ENCODE peak calls at places on chromosomes 5 and 9, in eight cellular contexts. F, X, J, H, R, P, D and N are unnamed samples.

GRCh38 chr5:2352101-2352861 is 399.2 kb downstream of the IRX2 start:
- DNase-seq in H (no peak), F (no peak), P (no peak), D (no peak), R (no peak), J (no peak), X (no peak), N (no peak)

GRCh38 chr5:39713224-39713911 is 288.6 kb upstream of the DAB2 start:
- DNase-seq in J (no peak), X (peak; percentile 2), D (no peak), H (peak; percentile 43), F (peak; percentile 49), R (no peak), P (peak; percentile 27), N (no peak)

GRCh38 chr5:15168397-15168796 is 296.8 kb upstream of the ANKH start:
- DNase-seq in P (no peak), X (no peak), F (no peak), J (no peak), D (no peak), R (no peak), H (no peak), N (no peak)

GRCh38 chr5:123429221-123429954 is 6.2 kb upstream of the CEP120 start:
- DNase-seq in P (no peak), H (no peak), J (no peak), F (peak; percentile 13), R (no peak), X (no peak), D (no peak), N (no peak)

GRCh38 chr5:33441241-33441844 is 578 bp downstream of the TARS1 start:
- DNase-seq in R (peak; percentile 54), F (peak; percentile 56), J (peak; percentile 42), D (no peak), X (peak; percentile 73), P (no peak), H (peak; percentile 38), N (no peak)

GRCh38 chr5:131986161-131986912 is 25.1 kb downstream of the ACSL6 start:
- DNase-seq in D (peak; percentile 36), J (no peak), F (no peak), P (no peak), H (no peak), X (peak; percentile 4), R (no peak), N (no peak)

GRCh38 chr9:92151691-92152393 is 36.6 kb upstream of the SPTLC1 start:
- DNase-seq in J (no peak), H (peak; percentile 86), X (peak; percentile 84), P (no peak), R (no peak), D (peak; percentile 61), F (peak; percentile 97), N (no peak)

GRCh38 chr9:16121593-16121992 is 568.8 kb downstream of the CCDC171 start:
- DNase-seq in F (peak; percentile 68), D (no peak), P (no peak), X (peak; percentile 56), H (no peak), J (no peak), R (no peak), N (no peak)

GRCh38 chr9:131629827-131630205 is 84.5 kb downstream of the PRRT1B start:
- DNase-seq in J (no peak), D (no peak), P (no peak), F (no peak), X (no peak), R (no peak), H (no peak), N (no peak)

GRCh38 chr9:105191508-105192118 is 52.8 kb upstream of the SLC44A1 start:
- DNase-seq in P (no peak), R (no peak), D (no peak), H (peak; percentile 67), X (no peak), J (no peak), F (peak; percentile 70), N (no peak)

GRCh38 chr9:133870598-133871595 is 121.2 kb downstream of the VAV2 start:
- DNase-seq in D (no peak), H (no peak), J (no peak), X (no peak), F (no peak), P (no peak), R (no peak), N (no peak)

GRCh38 chr9:127154390-127155191 is 32.2 kb upstream of the ANGPTL2 start:
- DNase-seq in H (peak; percentile 75), D (peak; percentile 93), X (peak; percentile 35), P (no peak), J (peak; percentile 25), R (peak; percentile 49), F (peak; percentile 79), N (no peak)

DNA sequence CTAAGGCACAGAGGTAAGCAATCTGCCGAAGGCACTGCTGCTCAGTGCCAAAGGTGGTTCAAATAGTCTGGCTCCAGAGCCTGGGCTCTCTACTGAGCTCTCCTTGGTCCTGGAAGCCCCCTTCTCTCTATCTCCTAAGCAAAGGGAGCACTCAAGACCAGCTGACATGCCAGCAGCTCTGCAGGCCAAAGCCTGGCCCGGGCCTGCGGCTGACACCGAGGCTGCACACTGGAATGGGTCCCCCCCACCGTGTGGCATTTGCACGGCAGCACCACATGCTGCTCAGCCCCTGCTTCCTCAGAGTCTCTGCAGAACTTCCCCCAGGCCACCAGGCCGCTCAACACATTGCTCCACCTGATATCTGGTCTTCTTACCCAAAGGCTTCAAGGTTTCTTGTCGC is 57.8 kb upstream of the GOLPH3 start:
- DNase-seq in D (no peak), R (no peak), H (no peak), F (no peak), J (no peak), X (no peak), P (peak; percentile 40), N (no peak)
- H3K36me3 ChIP-seq in D (no peaks in the 10 kb centered on the region), R (peaks cover 93% of the 10 kb centered on the region), H (peaks cover 4% of the 10 kb centered on the region), F (peaks cover 9% of the 10 kb centered on the region), J (peaks cover 4% of the 10 kb centered on the region), X (peaks cover 15% of the 10 kb centered on the region), P (no peaks in the 10 kb centered on the region), N (no peaks in the 10 kb centered on the region)

DNA sequence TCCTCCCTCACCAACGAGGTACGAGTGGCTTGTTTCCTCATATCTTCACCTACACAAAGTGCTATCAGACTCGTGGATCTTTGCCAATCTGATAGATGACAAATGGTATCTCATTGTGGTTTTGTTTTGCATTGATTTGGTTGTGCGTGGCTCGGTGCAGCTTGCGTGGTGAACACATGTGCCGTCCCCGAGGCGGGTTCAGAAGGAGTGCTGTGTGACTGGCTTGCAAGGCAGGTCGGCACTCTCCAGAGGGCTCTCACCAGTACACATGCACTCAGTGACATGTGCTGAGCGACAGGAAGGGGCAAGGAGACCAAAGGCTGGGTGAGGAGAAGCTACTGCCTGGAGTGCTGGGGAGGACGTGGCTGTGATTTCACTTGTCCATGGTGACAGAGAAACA is 95.3 kb upstream of the PITX1 start:
- DNase-seq in P (no peak), F (no peak), H (no peak), R (peak; percentile 24), X (no peak), D (no peak), J (no peak), N (no peak)
- H3K36me3 ChIP-seq in P (no peaks in the 10 kb centered on the region), F (no peaks in the 10 kb centered on the region), H (no peaks in the 10 kb centered on the region), R (no peaks in the 10 kb centered on the region), X (no peaks in the 10 kb centered on the region), D (no peaks in the 10 kb centered on the region), J (no peaks in the 10 kb centered on the region), N (no peaks in the 10 kb centered on the region)

GRCh38 chr5:85472749-85473148 is 1088.1 kb upstream of the EDIL3 start:
- DNase-seq in P (no peak), D (no peak), F (no peak), J (no peak), X (no peak), H (no peak), R (no peak), N (no peak)
- H3K36me3 ChIP-seq in P (no peaks in the 10 kb centered on the region), D (no peaks in the 10 kb centered on the region), F (no peaks in the 10 kb centered on the region), J (no peaks in the 10 kb centered on the region), X (no peaks in the 10 kb centered on the region), H (no peaks in the 10 kb centered on the region), R (no peaks in the 10 kb centered on the region), N (no peaks in the 10 kb centered on the region)

GRCh38 chr5:7894439-7894838 is 25.5 kb downstream of the MTRR start:
- DNase-seq in P (no peak), H (no peak), D (no peak), F (no peak), J (no peak), X (no peak), R (no peak), N (no peak)
- H3K36me3 ChIP-seq in P (peaks cover 8% of the 10 kb centered on the region), H (peaks cover 20% of the 10 kb centered on the region), D (peaks cover 3% of the 10 kb centered on the region), F (peaks cover 61% of the 10 kb centered on the region), J (peaks cover 4% of the 10 kb centered on the region), X (peaks cover 38% of the 10 kb centered on the region), R (peaks cover 99% of the 10 kb centered on the region), N (peaks cover 1% of the 10 kb centered on the region)

DNA sequence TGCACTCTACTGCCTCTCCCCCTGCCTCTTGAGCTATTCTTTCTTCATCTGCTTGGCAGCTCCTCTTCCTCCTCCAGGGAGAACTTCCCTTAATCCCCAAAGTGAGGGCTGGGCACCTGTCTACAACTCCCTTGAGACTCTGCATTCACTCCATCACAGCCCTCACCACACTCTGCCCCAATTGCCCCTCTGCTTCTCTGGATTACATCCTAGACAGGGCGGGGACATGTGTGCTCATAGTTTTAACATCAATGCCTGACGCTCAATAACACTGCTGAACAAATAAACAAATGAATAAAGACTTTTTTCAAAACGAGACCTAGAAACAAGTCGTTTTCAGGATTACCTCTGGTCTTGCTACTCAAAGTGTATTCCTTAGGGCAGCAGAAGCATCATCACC is 115.8 kb downstream of the CDK5RAP2 start:
- DNase-seq in D (no peak), H (peak; percentile 65), P (no peak), X (no peak), J (no peak), R (no peak), F (peak; percentile 30), N (no peak)
- H3K36me3 ChIP-seq in D (no peaks in the 10 kb centered on the region), H (peaks cover 1% of the 10 kb centered on the region), P (no peaks in the 10 kb centered on the region), X (peaks cover 9% of the 10 kb centered on the region), J (no peaks in the 10 kb centered on the region), R (peaks cover 89% of the 10 kb centered on the region), F (no peaks in the 10 kb centered on the region), N (no peaks in the 10 kb centered on the region)

DNA sequence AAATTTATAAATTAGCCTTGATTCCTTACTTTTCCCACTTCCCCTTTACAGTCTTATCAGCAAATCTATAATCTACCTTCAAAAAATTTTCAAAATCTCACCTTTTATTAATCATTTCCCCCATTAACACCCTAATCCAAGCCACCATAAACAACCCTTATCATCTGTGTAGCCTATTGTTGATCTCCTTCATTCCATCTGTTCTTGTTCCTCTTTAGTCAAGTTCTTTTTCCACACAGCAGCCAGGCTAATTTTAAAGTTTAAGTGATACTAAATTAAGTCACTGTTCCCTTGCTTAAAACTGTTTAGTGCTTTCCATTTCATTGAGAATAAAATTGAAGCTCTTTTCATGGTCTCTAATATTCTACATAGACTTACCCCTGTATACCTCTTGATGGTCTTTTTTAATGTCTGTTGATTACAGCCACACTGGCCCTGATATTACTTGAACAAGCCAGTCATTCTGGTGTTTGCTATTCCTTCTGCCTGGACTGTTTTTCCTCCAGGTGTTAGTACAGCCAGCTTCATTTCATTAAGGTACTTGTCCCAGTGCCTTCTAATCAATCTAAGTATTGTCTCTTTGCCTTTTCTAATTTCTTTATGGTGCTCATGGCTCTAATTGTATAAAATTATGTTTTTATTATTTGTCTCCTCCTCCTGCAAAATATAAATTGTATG is 31.1 kb downstream of the GPR151 start:
- DNase-seq in F (no peak), R (no peak), J (no peak), H (no peak), X (no peak), P (no peak), D (no peak), N (no peak)
- H3K36me3 ChIP-seq in F (peaks cover 65% of the 10 kb centered on the region), R (peaks cover 99% of the 10 kb centered on the region), J (no peaks in the 10 kb centered on the region), H (peaks cover 11% of the 10 kb centered on the region), X (peaks cover 9% of the 10 kb centered on the region), P (peaks cover 2% of the 10 kb centered on the region), D (no peaks in the 10 kb centered on the region), N (no peaks in the 10 kb centered on the region)

GRCh38 chr9:120914410-120914809 is 12.2 kb downstream of the TRAF1 start:
- DNase-seq in J (no peak), F (no peak), X (no peak), H (no peak), D (peak; percentile 85), P (no peak), R (no peak), N (no peak)
- H3K36me3 ChIP-seq in J (no peaks in the 10 kb centered on the region), F (no peaks in the 10 kb centered on the region), X (peaks cover 4% of the 10 kb centered on the region), H (no peaks in the 10 kb centered on the region), D (no peaks in the 10 kb centered on the region), P (no peaks in the 10 kb centered on the region), R (peaks cover 52% of the 10 kb centered on the region), N (no peaks in the 10 kb centered on the region)